ENCODE peak calls at places on chromosomes 6 and 20, in ten cellular contexts. A is stomach; Q is right atrium auricular region; Y is CD8-positive, alpha-beta memory T cell; H is PC-9; L is bronchial epithelial cell; M is tibial artery; O is pancreas; Z is GM23248; B is left ventricle myocardium inferior. R is an unnamed sample. For H3K27me3, the result is how much of the 10 kb centered on the place peaks cover.

GRCh38 chr20:37986873-37987601 is 46.2 kb downstream of the TTI1 start:
- DNase-seq in Q (peak), M (peak), L (no peak), O (no peak), A (peak), Z (peak), B (peak), Y (no peak), H (peak), R (peak)

GRCh38 chr6:113645576-113645970 is 211.6 kb upstream of the MARCKS start:
- DNase-seq in M (no peak), Y (no peak), O (no peak), L (peak), H (peak), Z (peak), A (no peak), Q (no peak), B (no peak), R (no peak)

GRCh38 chr20:37394543-37395410 is 48.8 kb downstream of the SRC start:
- DNase-seq in Y (no peak), Q (no peak), B (no peak), H (no peak), A (no peak), Z (no peak), L (peak), M (no peak), O (no peak), R (peak)

GRCh38 chr20:38372830-38373229 is 26.5 kb downstream of the LBP start:
- DNase-seq in Y (no peak), B (no peak), M (no peak), H (no peak), L (no peak), O (no peak), A (no peak), Q (no peak), Z (no peak), R (no peak)

GRCh38 chr20:43911066-43911465 is 3.6 kb upstream of the TOX2 start:
- DNase-seq in M (no peak), L (peak), H (peak), Q (no peak), A (no peak), O (no peak), B (no peak), Y (no peak), Z (peak), R (no peak)

GRCh38 chr6:36836091-36836770 is 3.0 kb downstream of the CPNE5 start:
- DNase-seq in A (no peak), Y (no peak), L (no peak), H (no peak), Z (no peak), O (no peak), B (no peak), M (no peak), Q (no peak), R (no peak)

GRCh38 chr20:58019027-58019849 is 209.2 kb downstream of the ANKRD60 start:
- DNase-seq in Y (no peak), O (no peak), Q (peak), A (no peak), M (peak), Z (peak), L (no peak), H (peak), B (no peak), R (no peak)

GRCh38 chr6:117483645-117484016 is 1.2 kb downstream of the DCBLD1 start:
- DNase-seq in Y (peak), O (no peak), M (no peak), H (no peak), B (no peak), Q (no peak), A (no peak), L (peak), Z (peak), R (no peak)

GRCh38 chr20:58420798-58421496 is 31.9 kb downstream of the VAPB start:
- DNase-seq in M (no peak), Z (peak), B (no peak), Q (no peak), A (no peak), L (peak), H (no peak), Y (no peak), O (no peak), R (no peak)

GRCh38 chr6:351011-351866 is 40.3 kb upstream of the IRF4 start:
- DNase-seq in A (no peak), Q (no peak), L (no peak), B (no peak), Z (no peak), M (no peak), H (no peak), Y (no peak), O (no peak), R (no peak)

GRCh38 chr6:132362318-132363185 is 38.7 kb downstream of the MOXD1 start:
- DNase-seq in Z (peak), B (no peak), Q (no peak), H (no peak), O (no peak), A (no peak), M (no peak), L (peak), Y (no peak), R (no peak)

GRCh38 chr6:44535446-44535845 is 147.9 kb downstream of the CDC5L start:
- DNase-seq in H (no peak), Q (peak), L (no peak), Y (no peak), B (no peak), O (no peak), Z (no peak), M (no peak), A (no peak), R (no peak)

GRCh38 chr6:139776051-139776450 is 401.6 kb upstream of the CITED2 start:
- DNase-seq in B (no peak), A (no peak), L (no peak), H (no peak), Q (no peak), O (no peak), Z (no peak), Y (no peak), M (no peak), R (no peak)

GRCh38 chr6:28105286-28105685 is 19.1 kb upstream of the ZSCAN16 start:
- DNase-seq in O (no peak), Z (peak), A (no peak), H (no peak), Q (no peak), M (no peak), L (peak), B (no peak), Y (no peak), R (no peak)

GRCh38 chr6:73129653-73130443 is 95.4 kb downstream of the KHDC1L start:
- DNase-seq in O (peak), M (peak), B (peak), L (peak), H (peak), Y (peak), Z (peak), A (peak), Q (peak), R (peak)

GRCh38 chr20:46050444-46050843 is 21.4 kb downstream of the SLC12A5 start:
- DNase-seq in Q (no peak), O (no peak), Y (no peak), A (no peak), M (no peak), H (no peak), L (no peak), B (no peak), Z (no peak), R (no peak)

GRCh38 chr6:19438566-19439353 is 398.4 kb upstream of the ID4 start:
- DNase-seq in B (no peak), Y (no peak), Z (no peak), A (no peak), O (no peak), L (no peak), Q (no peak), M (no peak), H (no peak), R (no peak)

GRCh38 chr6:8219352-8219943 is 117.1 kb upstream of the EEF1E1 start:
- DNase-seq in M (peak), L (peak), Y (peak), A (peak), O (no peak), H (peak), B (no peak), Z (peak), Q (no peak), R (no peak)

GRCh38 chr6:160333101-160333500 is 15.1 kb upstream of the SLC22A3 start:
- DNase-seq in Y (no peak), L (no peak), B (no peak), A (no peak), O (no peak), H (no peak), Z (no peak), Q (no peak), M (no peak), R (no peak)

GRCh38 chr6:132003516-132004178 is 52.5 kb upstream of the CCN2 start:
- DNase-seq in A (no peak), Q (no peak), B (no peak), L (peak), M (no peak), O (no peak), Z (no peak), Y (no peak), H (peak), R (no peak)

GRCh38 chr20:35602851-35603495 is 12.7 kb upstream of the SPAG4 start:
- DNase-seq in B (no peak), O (peak), Q (no peak), Y (no peak), H (no peak), Z (no peak), L (no peak), A (no peak), M (no peak), R (no peak)

GRCh38 chr6:16136536-16137450 is 7.9 kb downstream of the MYLIP start:
- DNase-seq in Y (peak), B (no peak), M (peak), L (peak), Q (no peak), Z (peak), A (peak), H (peak), O (no peak), R (no peak)

GRCh38 chr6:112802154-112802553 is 455.0 kb downstream of the RFPL4B start:
- DNase-seq in A (no peak), H (no peak), Q (no peak), B (no peak), M (no peak), L (peak), Y (no peak), Z (peak), O (no peak), R (no peak)

GRCh38 chr20:5364997-5365597 is 48.3 kb upstream of the PROKR2 start:
- DNase-seq in Z (no peak), M (no peak), B (no peak), H (no peak), L (no peak), Q (no peak), A (no peak), Y (no peak), O (no peak), R (no peak)

GRCh38 chr20:25376886-25377285 is 13.7 kb downstream of the ABHD12 start:
- DNase-seq in Y (no peak), Z (no peak), B (no peak), A (no peak), M (no peak), O (no peak), Q (no peak), H (no peak), L (no peak), R (no peak)

GRCh38 chr6:55758156-55758942 is 117.0 kb downstream of the BMP5 start:
- DNase-seq in L (peak), H (peak), M (peak), Z (peak), Q (no peak), Y (no peak), A (no peak), B (no peak), O (no peak), R (no peak)

GRCh38 chr6:135535989-135536414 is 38.5 kb upstream of the AHI1 start:
- DNase-seq in Z (peak), O (no peak), A (no peak), L (peak), Y (peak), Q (no peak), H (peak), B (no peak), M (no peak), R (no peak)

GRCh38 chr6:150751296-150751695 is 114.2 kb upstream of the MTHFD1L start:
- DNase-seq in Z (peak), A (no peak), M (no peak), Y (no peak), Q (no peak), O (no peak), B (no peak), H (no peak), L (peak), R (no peak)

GRCh38 chr6:165837948-165838745 is 175.1 kb upstream of the PDE10A start:
- DNase-seq in H (no peak), Z (no peak), Y (no peak), M (no peak), Q (no peak), O (no peak), L (no peak), A (no peak), B (no peak), R (no peak)

GRCh38 chr20:2131366-2131765 is 29.7 kb downstream of the STK35 start:
- DNase-seq in M (no peak), Z (peak), O (no peak), H (no peak), B (no peak), A (no peak), L (peak), Y (no peak), Q (no peak), R (no peak)

GRCh38 chr6:141347906-141348492 is 784.7 kb upstream of the GJE1 start:
- DNase-seq in Y (no peak), M (no peak), O (no peak), H (no peak), Z (no peak), B (no peak), L (no peak), A (no peak), Q (no peak), R (no peak)

GRCh38 chr6:8268156-8268555 is 165.8 kb upstream of the EEF1E1 start:
- DNase-seq in Z (no peak), L (peak), H (no peak), B (no peak), Q (no peak), A (no peak), Y (no peak), M (no peak), O (no peak), R (no peak)

GRCh38 chr20:60921021-60921622 is 330.9 kb upstream of the CDH4 start:
- DNase-seq in L (no peak), B (peak), Z (no peak), H (no peak), M (no peak), A (no peak), Y (peak), O (no peak), Q (no peak), R (no peak)

GRCh38 chr6:119466226-119466625 is 116.7 kb upstream of the MAN1A1 start:
- DNase-seq in H (no peak), Q (no peak), A (no peak), M (no peak), B (no peak), Z (no peak), L (no peak), O (no peak), Y (no peak), R (no peak)

DNA sequence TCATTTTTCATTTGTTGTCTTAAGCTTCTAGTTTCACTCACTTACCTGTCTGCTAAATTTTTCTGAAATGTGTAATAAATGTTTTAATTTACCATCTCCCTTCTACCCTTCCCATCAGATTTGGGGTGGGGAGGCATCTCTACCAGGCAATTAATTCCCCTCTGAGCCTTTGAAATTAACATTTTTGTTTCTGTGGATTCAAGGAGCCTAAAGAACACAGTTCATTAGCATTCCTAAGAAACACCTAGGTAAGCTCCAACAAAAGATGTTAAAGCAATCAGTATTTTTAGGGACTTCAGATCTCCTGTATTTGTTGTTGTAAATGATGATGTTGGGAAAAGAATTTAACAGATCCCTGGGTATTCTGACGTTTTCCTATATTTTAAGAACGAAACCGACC is 6.6 kb downstream of the TOP1 start:
- DNase-seq in L (no peak), M (no peak), B (no peak), A (no peak), Z (no peak), Q (no peak), O (no peak), H (no peak), Y (no peak), R (no peak)
- H3K27me3 ChIP-seq in L (under half), M (under half), B (under half), A (under half), Z (under half), Q (under half), O (under half), H (under half), Y (under half), R (under half)

GRCh38 chr6:3456794-3457709 is at the start of gene SLC22A23:
- DNase-seq in L (peak), M (peak), A (peak), H (peak), B (peak), Q (no peak), Y (peak), O (peak), Z (peak), R (peak)
- H3K27me3 ChIP-seq in L (under half), M (under half), A (under half), H (under half), B (under half), Q (under half), Y (under half), O (under half), Z (under half), R (under half)

GRCh38 chr6:127520061-127520460 is 926 bp upstream of the MTCL3 start:
- DNase-seq in B (no peak), A (no peak), H (no peak), O (no peak), L (no peak), Q (no peak), M (no peak), Y (no peak), Z (peak), R (no peak)
- H3K27me3 ChIP-seq in B (half or more), A (half or more), H (under half), O (under half), L (under half), Q (under half), M (under half), Y (under half), Z (under half), R (under half)

GRCh38 chr20:21710863-21711431 is 5.5 kb downstream of the PAX1 start:
- DNase-seq in A (no peak), Q (no peak), H (no peak), Y (no peak), B (no peak), M (no peak), L (no peak), O (no peak), Z (no peak), R (no peak)

GRCh38 chr20:21714297-21715192 is 9.1 kb downstream of the PAX1 start:
- DNase-seq in H (no peak), Z (no peak), Y (no peak), O (no peak), M (no peak), Q (no peak), L (no peak), A (no peak), B (no peak), R (no peak)

GRCh38 chr20:21713470-21713869 is 8.0 kb downstream of the PAX1 start:
- DNase-seq in M (no peak), Y (no peak), O (no peak), Z (no peak), H (no peak), A (no peak), Q (no peak), B (no peak), L (no peak), R (no peak)

GRCh38 chr20:21713901-21714296 is 8.4 kb downstream of the PAX1 start:
- DNase-seq in Q (no peak), M (no peak), A (no peak), L (no peak), Y (no peak), Z (no peak), O (no peak), B (no peak), H (no peak), R (no peak)

DNA sequence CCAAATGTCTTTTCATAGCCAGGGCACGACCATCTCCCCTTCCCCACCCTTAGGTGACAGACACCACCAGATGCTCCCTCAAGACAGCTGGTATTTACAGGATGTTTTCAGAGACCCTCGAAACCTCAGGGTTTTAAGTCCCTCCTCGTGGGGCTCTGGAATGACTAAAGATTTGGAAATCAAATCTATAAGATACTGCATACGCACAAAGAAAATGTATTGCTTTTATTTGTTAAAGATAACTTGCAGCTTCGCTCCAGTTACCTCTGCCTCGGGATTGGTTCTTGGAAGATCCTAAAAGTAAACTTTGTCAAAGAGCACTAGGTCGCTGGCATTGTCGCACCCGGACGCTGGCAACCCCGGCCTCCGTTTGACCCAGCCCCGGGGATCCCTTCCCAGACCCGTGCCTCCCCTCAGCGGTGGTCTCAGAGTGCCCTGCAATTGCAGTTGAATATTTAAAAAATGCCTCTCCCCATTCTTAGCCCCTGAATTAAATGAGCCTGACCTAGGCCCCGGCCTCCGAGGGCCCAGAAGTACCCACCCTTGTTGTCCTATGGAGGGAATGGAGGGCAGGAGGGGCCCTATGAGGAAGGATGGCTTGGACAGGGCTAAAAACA is 7.1 kb downstream of the PAX1 start:
- DNase-seq in M (no peak), Z (no peak), L (no peak), O (no peak), B (no peak), A (no peak), Y (no peak), Q (no peak), H (no peak), R (no peak)
- H3K27me3 ChIP-seq in M (under half), Z (under half), L (under half), O (under half), B (half or more), A (half or more), Y (under half), Q (under half), H (half or more), R (half or more)

GRCh38 chr6:106089981-106090380 is 3.8 kb downstream of the PRDM1 start:
- DNase-seq in M (no peak), Y (no peak), L (no peak), B (no peak), A (no peak), O (no peak), Q (no peak), Z (peak), H (no peak), R (no peak)
- H3K27me3 ChIP-seq in M (under half), Y (under half), L (under half), B (half or more), A (half or more), O (under half), Q (under half), Z (under half), H (under half), R (under half)

DNA sequence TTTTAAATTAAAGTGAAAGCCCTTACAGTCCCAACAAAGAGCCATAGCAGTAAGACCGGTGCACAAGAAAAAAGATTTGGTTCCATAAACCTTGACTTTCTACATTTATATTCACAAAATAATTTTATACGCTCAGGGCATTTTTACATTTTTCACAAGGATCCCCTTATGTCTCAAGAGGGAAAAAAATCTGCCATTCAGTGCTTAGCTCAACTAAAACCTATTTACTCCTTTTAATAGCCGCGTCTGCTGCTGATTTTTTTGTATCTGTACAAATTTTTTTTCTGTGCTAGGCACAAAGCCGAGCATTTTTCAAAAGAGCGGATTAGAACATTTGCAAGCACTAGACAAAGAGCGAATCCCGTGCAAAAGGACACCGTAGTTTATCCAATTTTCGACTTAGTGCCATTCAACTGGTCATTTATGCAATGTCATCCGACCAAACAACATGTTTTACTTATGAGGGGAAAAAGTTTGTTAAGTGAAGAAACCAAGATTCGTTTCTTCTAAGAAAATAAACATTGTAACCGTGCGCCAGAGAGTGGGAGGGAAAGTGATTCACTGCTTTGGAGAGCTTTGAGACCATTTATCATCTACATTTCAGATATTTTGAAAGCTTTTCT is 3.7 kb downstream of the TFAP2D start:
- DNase-seq in M (no peak), Q (no peak), H (no peak), B (no peak), L (no peak), Y (no peak), Z (no peak), O (no peak), A (no peak), R (no peak)
- H3K27me3 ChIP-seq in M (under half), Q (under half), H (under half), B (half or more), L (under half), Y (under half), Z (under half), O (under half), A (half or more), R (half or more)

DNA sequence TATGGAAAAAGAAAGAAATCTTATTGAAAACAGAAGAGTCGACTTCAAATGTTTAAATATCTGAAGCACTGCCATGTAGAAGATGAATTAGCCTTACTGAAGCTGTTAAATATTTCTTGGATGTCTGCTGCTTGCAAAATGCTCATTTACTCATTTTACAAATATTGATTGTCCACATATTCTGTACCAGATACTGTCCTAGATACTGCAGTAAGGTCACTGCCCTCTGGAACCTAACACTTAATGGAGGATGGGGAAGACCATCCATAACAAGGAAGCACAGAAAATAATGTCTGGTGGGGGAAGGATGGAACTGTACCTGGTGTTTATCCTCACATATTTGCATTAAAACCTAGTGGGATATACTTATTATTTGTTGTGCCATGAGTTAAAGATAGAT is 99.0 kb downstream of the RCAN2 start:
- DNase-seq in H (no peak), B (no peak), M (no peak), O (no peak), Q (no peak), Y (no peak), A (no peak), Z (no peak), L (no peak), R (no peak)
- H3K27me3 ChIP-seq in H (under half), B (under half), M (under half), O (under half), Q (under half), Y (under half), A (under half), Z (under half), L (under half), R (under half)

R was measured in heart left ventricle.